ENCODE peak calls at places on chromosomes 16 and 17, in six cellular contexts. S, X, O, P, V and J are unnamed samples.

GRCh38 chr17:50348522-50349240 is 2.8 kb downstream of the XYLT2 start:
- DNase-seq in S (no peak), X (no peak), O (no peak), P (no peak), V (peak; percentile 56), J (no peak)

GRCh38 chr16:6682142-6682811 is 650.4 kb upstream of the RBFOX1 start:
- DNase-seq in P (peak; percentile 3), V (peak; percentile 8), X (no peak), O (peak; percentile 26), S (peak; percentile 14), J (no peak)

GRCh38 chr16:23398987-23399805 is 53.8 kb downstream of the COG7 start:
- DNase-seq in V (no peak), P (no peak), X (no peak), S (no peak), O (no peak), J (no peak)

GRCh38 chr17:82592289-82592683 is 56.0 kb downstream of the WDR45B start:
- DNase-seq in V (no peak), S (no peak), O (peak; percentile 50), P (no peak), X (no peak), J (no peak)

GRCh38 chr16:46658925-46659324 is 30.1 kb downstream of the VPS35 start:
- DNase-seq in P (no peak), O (peak; percentile 12), X (no peak), V (no peak), S (no peak), J (no peak)

GRCh38 chr17:13372432-13372831 is 229.3 kb downstream of the HS3ST3A1 start:
- DNase-seq in P (no peak), V (no peak), X (no peak), S (no peak), O (no peak), J (no peak)

GRCh38 chr16:117381-118365 is 20.8 kb downstream of the NPRL3 start:
- DNase-seq in S (peak; percentile 55), O (peak; percentile 81), P (peak; percentile 74), V (peak; percentile 50), X (peak; percentile 23), J (no peak)

GRCh38 chr17:41324180-41325075 is 8.9 kb upstream of the KRTAP17-1 start:
- DNase-seq in P (peak; percentile 26), V (peak; percentile 2), X (peak; percentile 28), O (peak; percentile 27), S (no peak), J (no peak)

GRCh38 chr17:11140028-11140427 is 101.0 kb upstream of the SHISA6 start:
- DNase-seq in V (no peak), P (no peak), O (no peak), X (no peak), S (no peak), J (no peak)

GRCh38 chr17:73203135-73203787 is 10.4 kb downstream of the COG1 start:
- DNase-seq in S (no peak), O (peak; percentile 76), P (no peak), V (no peak), X (no peak), J (no peak)

GRCh38 chr17:32558997-32559650 is 72.3 kb downstream of the CDK5R1 start:
- DNase-seq in S (no peak), P (no peak), O (no peak), V (no peak), X (no peak), J (no peak)

GRCh38 chr17:19464033-19465026 is 53.3 kb downstream of the RNF112 start:
- DNase-seq in P (no peak), S (no peak), V (no peak), X (no peak), O (no peak), J (no peak)

GRCh38 chr17:72719582-72720493 is 372.6 kb downstream of the SLC39A11 start:
- DNase-seq in S (no peak), X (no peak), P (no peak), O (peak; percentile 24), V (no peak), J (no peak)

GRCh38 chr17:81387235-81388060 is 7.8 kb upstream of the BAHCC1 start:
- DNase-seq in P (peak; percentile 61), O (peak; percentile 76), X (no peak), S (no peak), V (peak; percentile 47), J (no peak)
- H3K4me3 ChIP-seq in P (peak overlapping the region; percentile 82), O (peak overlapping the region; percentile 51), X (peak overlapping the region; percentile 64), S (peak overlapping the region; percentile 22), V (peak overlapping the region; percentile 66), J (peak overlapping the region; percentile 60)

GRCh38 chr17:8073627-8074485 is 13.7 kb downstream of the ALOX12B start:
- DNase-seq in V (peak; percentile 69), P (peak; percentile 91), S (peak; percentile 66), O (peak; percentile 79), X (peak; percentile 44), J (no peak)

GRCh38 chr17:8071496-8071895 is 16.0 kb downstream of the ALOX12B start:
- DNase-seq in V (no peak), O (no peak), X (no peak), S (no peak), P (no peak), J (no peak)

GRCh38 chr17:8072727-8073461 is 14.6 kb downstream of the ALOX12B start:
- DNase-seq in P (no peak), O (no peak), X (no peak), V (no peak), S (no peak), J (no peak)

GRCh38 chr17:8075081-8075480 is 12.4 kb downstream of the ALOX12B start:
- DNase-seq in P (no peak), V (no peak), X (no peak), O (no peak), S (no peak), J (no peak)

DNA sequence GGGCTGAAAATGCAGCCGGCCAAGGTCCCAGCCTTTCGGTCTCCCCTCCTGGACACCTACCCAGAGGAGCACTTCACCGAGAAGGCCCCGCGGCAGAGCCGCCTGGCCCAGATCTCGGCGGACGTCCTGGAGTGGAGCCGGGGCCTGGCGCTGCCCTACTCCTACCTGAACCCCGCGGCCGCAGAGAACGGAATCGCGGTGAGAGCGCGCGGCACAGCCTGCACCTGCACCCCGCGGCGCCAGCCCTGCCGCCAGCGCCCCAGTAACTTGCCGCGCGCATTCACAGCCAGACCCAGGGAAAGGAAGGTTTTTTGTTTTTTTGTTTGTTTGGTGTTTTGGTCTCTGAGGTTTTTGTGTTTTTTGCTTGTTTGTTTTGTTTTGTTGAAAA is 15.2 kb downstream of the ALOX12B start:
- DNase-seq in P (no peak), S (no peak), V (no peak), X (no peak), O (no peak), J (no peak)
- H3K4me3 ChIP-seq in P (no peak overlapping the region), S (no peak overlapping the region), V (no peak overlapping the region), X (no peak overlapping the region), O (no peak overlapping the region), J (no peak overlapping the region)

DNA sequence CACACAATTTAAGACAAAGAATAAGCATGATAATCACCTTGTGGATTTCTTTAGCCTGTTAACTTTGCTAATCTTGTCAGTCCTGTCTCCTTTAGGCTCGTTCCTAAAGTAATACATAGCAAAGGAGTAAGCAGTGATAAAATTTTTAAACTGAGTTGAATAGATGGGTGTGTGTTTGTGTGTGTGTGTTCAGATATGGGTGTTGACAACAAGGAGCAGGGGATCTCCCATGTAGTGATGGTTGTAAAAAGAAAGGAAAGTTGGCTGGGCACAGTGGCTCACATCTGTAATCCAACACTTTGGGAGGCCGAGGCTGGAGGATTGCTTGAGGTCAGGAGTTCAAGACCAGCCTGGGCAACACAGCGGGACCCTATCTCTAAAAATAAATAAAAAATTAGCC is 44.6 kb upstream of the KCNJ2 start:
- DNase-seq in V (no peak), P (no peak), O (no peak), X (no peak), S (no peak), J (no peak)
- H3K4me3 ChIP-seq in V (no peak overlapping the region), P (no peak overlapping the region), O (no peak overlapping the region), X (no peak overlapping the region), S (no peak overlapping the region), J (no peak overlapping the region)

DNA sequence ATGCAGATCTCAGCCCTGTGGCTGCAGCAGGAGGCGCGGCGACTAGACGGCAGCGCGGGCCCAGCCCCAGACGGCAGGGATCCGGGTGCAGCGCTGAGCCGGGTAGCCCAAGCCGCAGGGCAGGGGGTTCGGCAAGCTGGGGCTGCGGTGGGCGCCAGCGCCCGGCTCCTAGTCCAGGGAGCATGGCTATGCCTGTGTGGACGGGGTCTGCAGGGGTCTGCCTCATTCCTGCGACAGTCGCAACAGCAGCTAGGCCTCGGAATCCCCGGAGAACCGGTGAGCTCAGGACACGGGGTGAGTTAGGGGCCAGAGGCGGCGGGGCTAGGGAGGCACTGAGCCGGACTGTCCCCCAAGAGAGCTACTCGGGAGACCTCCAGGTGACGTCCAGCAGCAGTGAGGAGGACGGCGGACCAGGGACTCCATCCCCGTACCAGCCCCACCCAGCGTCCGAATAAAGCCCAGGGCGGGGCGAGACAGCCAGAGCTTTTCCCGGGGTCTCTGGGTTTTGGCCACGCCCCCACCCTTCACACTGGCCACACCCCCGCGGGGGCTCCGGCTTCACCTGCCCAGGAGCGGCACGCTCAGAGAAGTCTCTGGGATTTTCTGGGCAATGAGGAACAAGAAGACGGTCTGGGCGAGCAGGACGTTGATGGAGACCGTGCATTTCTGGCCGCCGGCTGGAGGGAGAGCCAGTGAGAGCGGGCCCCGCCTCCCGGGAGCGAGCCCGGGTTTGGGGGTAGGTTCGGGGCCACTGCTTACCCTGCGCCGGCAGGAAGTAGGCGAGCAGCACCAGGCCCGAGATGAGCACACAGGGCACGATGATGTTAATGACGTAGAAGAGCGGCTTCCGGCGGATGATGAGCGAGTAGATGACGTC is 1.1 kb downstream of the C17orf107 start:
- DNase-seq in V (no peak), X (no peak), P (no peak), S (no peak), O (peak; percentile 56), J (no peak)
- H3K4me3 ChIP-seq in V (no peak overlapping the region), X (no peak overlapping the region), P (no peak overlapping the region), S (no peak overlapping the region), O (no peak overlapping the region), J (peak overlapping the region; percentile 53)